ENCODE peak calls at places on chromosomes 7 and 10, in four cellular contexts. Y is cardiac muscle cell, O is Peyer's patch, J is BJ. F is an unnamed sample. For H3K27me3, the result is how much of the 10 kb centered on the place peaks cover.

GRCh38 chr10:98074315-98074911 is 44.0 kb upstream of the CRTAC1 start:
- DNase-seq in J (no peak), O (no peak), Y (peak), F (no peak)

GRCh38 chr10:5416981-5417380 is 4.6 kb downstream of the NET1 start:
- DNase-seq in Y (no peak), O (no peak), J (no peak), F (no peak)

GRCh38 chr10:6013413-6014192 is 36.3 kb upstream of the IL15RA start:
- DNase-seq in Y (no peak), J (no peak), O (no peak), F (no peak)

GRCh38 chr7:136698977-136699376 is 169.5 kb upstream of the CHRM2 start:
- DNase-seq in Y (peak), J (no peak), O (no peak), F (no peak)

GRCh38 chr10:104591451-104591850 is 49.6 kb upstream of the SORCS3 start:
- DNase-seq in Y (no peak), J (no peak), O (no peak), F (no peak)

GRCh38 chr10:124667425-124668130 is 76.6 kb downstream of the FAM53B start:
- DNase-seq in O (peak), J (no peak), Y (no peak), F (no peak)

GRCh38 chr10:78991187-78991586 is 77.6 kb upstream of the ZMIZ1 start:
- DNase-seq in J (no peak), O (no peak), Y (no peak), F (no peak)

GRCh38 chr10:24873281-24873683 is 79.1 kb downstream of the PRTFDC1 start:
- DNase-seq in Y (no peak), J (peak), O (no peak), F (no peak)

GRCh38 chr7:102912742-102913141 is at the start of gene LRRC17:
- DNase-seq in Y (peak), O (no peak), J (no peak), F (no peak)

GRCh38 chr7:19713676-19714075 is 4.8 kb upstream of the POLR1F start:
- DNase-seq in J (no peak), Y (peak), O (no peak), F (no peak)

GRCh38 chr10:98374176-98374969 is 40.6 kb downstream of the PYROXD2 start:
- DNase-seq in Y (no peak), O (no peak), J (no peak), F (no peak)

GRCh38 chr10:129884390-129884779 is 79.7 kb downstream of the EBF3 start:
- DNase-seq in J (no peak), Y (no peak), O (no peak), F (no peak)
- H3K4me3 ChIP-seq in J (no peak), Y (no peak), O (no peak), F (no peak)

GRCh38 chr7:27248911-27249723 is 6.5 kb downstream of the EVX1 start:
- DNase-seq in O (no peak), Y (no peak), J (no peak), F (no peak)
- H3K27me3 ChIP-seq in O (half or more), Y (half or more), J (half or more), F (half or more)

GRCh38 chr7:13986208-13986607 is 3.3 kb downstream of the ETV1 start:
- DNase-seq in Y (peak), O (no peak), J (no peak), F (no peak)
- H3K4me3 ChIP-seq in Y (peak), O (no peak), J (no peak), F (no peak)

DNA sequence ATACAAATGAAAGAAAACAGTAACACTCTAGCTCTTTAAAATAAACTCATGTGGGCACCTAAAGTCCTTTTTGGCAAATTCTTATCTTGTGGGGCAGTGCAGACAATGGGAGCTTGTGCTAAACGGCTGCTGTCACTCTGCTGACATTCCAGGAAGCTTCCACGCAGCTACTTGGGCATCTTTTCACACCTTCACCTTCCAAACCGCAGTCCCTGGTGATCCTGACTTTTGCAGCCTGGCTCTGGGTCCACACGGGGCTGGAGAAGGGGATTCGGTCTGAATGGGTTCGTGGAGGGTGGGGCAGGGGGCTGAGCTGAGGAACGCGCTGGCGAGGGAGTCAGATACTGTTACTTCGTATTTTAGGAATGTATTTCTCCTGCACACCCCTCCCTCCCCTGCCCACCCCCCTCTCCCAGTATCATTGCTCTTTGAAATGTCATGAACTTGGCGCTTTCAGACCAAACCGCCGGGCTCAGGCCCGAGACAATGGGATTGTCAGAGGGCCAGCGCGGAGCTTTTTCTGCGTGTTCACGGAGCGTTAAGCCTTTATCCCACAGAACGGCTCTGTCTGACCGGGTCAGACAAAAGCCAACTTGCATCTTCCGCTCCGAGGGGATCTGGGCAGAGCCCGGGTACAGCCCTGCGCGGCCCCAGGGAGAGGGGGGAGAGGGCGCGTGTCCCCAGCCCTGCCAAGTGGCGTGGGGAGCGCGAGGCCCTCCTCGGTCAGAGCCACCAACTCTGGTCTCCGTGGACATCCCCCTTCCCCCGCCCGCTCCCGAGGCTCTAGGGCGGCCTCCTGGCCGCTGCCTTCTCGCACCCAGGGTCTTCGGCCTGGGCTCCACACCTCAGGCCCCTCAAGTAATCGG is 76.7 kb upstream of the EN2 start:
- DNase-seq in Y (no peak), J (no peak), O (no peak), F (no peak)
- H3K27me3 ChIP-seq in Y (half or more), J (half or more), O (half or more), F (half or more)

GRCh38 chr7:9091282-9091681 is 657.9 kb downstream of the NXPH1 start:
- DNase-seq in O (no peak), J (no peak), Y (no peak), F (no peak)
- H3K4me3 ChIP-seq in O (no peak), J (no peak), Y (no peak), F (no peak)